ENCODE peak calls at places on chromosomes 2 and 18, in six cellular contexts. I is GM23338, P is neural progenitor cell, D is PC-3, M is HCT116, K is MM.1S. U is an unnamed sample.

GRCh38 chr2:101446869-101447268 is 28.0 kb downstream of the RFX8 start:
- DNase-seq in I (no peak), P (no peak), D (peak; percentile 95), M (no peak), K (no peak), U (peak; percentile 92)

GRCh38 chr18:33578371-33579146 is 540 bp downstream of the ASXL3 start:
- DNase-seq in I (peak; percentile 47), P (peak; percentile 72), D (no peak), M (no peak), K (no peak), U (peak; percentile 27)

GRCh38 chr2:20177556-20178403 is 47.1 kb downstream of the SDC1 start:
- DNase-seq in I (no peak), P (no peak), D (no peak), M (no peak), K (no peak), U (no peak)

GRCh38 chr18:52337286-52337685 is 2.7 kb upstream of the DCC start:
- DNase-seq in I (no peak), P (no peak), D (peak; percentile 12), M (no peak), K (no peak), U (peak; percentile 57)

GRCh38 chr2:19569300-19569791 is 210.9 kb upstream of the OSR1 start:
- DNase-seq in I (peak; percentile 10), P (peak; percentile 43), D (peak; percentile 84), M (no peak), K (no peak), U (peak; percentile 35)

GRCh38 chr2:19114754-19115231 is 243.6 kb downstream of the OSR1 start:
- DNase-seq in I (no peak), P (no peak), D (no peak), M (no peak), K (no peak), U (peak; percentile 49)

GRCh38 chr2:200665626-200666453 is 80.0 kb downstream of the AOX1 start:
- DNase-seq in I (no peak), P (no peak), D (peak; percentile 24), M (no peak), K (no peak), U (no peak)

GRCh38 chr2:111226797-111227700 is 106.3 kb downstream of the BCL2L11 start:
- DNase-seq in I (no peak), P (no peak), D (peak; percentile 3), M (no peak), K (no peak), U (peak; percentile 69)

GRCh38 chr2:9212010-9212638 is 5.5 kb downstream of the ASAP2 start:
- DNase-seq in I (no peak), P (no peak), D (peak; percentile 48), M (no peak), K (no peak), U (peak; percentile 39)

GRCh38 chr2:198763793-198764192 is 693.9 kb downstream of the SATB2 start:
- DNase-seq in I (no peak), P (no peak), D (no peak), M (no peak), K (peak; percentile 10), U (no peak)

GRCh38 chr2:236795861-236796219 is 226.2 kb downstream of the ACKR3 start:
- DNase-seq in I (no peak), P (no peak), D (no peak), M (no peak), K (no peak), U (no peak)

GRCh38 chr18:35642802-35643201 is 61.3 kb downstream of the GALNT1 start:
- DNase-seq in I (no peak), P (no peak), D (no peak), M (no peak), K (no peak), U (no peak)

GRCh38 chr2:206004004-206004693 is 81.8 kb downstream of the INO80D start:
- DNase-seq in I (peak; percentile 84), P (peak; percentile 80), D (peak; percentile 52), M (peak; percentile 6), K (no peak), U (no peak)

GRCh38 chr2:75564713-75565369 is 4.1 kb upstream of the EVA1A start:
- DNase-seq in I (no peak), P (no peak), D (no peak), M (no peak), K (no peak), U (peak; percentile 33)

GRCh38 chr2:9637330-9637729 is 6.5 kb upstream of the YWHAQ start:
- DNase-seq in I (no peak), P (peak; percentile 25), D (peak; percentile 82), M (peak; percentile 53), K (no peak), U (peak; percentile 79)

GRCh38 chr2:61241266-61241665 is 79.3 kb downstream of the C2orf74 start:
- DNase-seq in I (no peak), P (no peak), D (no peak), M (no peak), K (no peak), U (no peak)

GRCh38 chr18:29383311-29384273 is 1206.7 kb upstream of the CDH2 start:
- DNase-seq in I (no peak), P (no peak), D (peak; percentile 24), M (no peak), K (peak; percentile 86), U (no peak)

GRCh38 chr2:191302459-191303155 is 57.4 kb downstream of the MYO1B start:
- DNase-seq in I (peak; percentile 44), P (peak; percentile 17), D (peak; percentile 46), M (peak; percentile 29), K (peak; percentile 20), U (no peak)

GRCh38 chr2:153819501-153819900 is 52.2 kb upstream of the GALNT13 start:
- DNase-seq in I (peak; percentile 26), P (peak; percentile 23), D (peak; percentile 23), M (no peak), K (no peak), U (no peak)

GRCh38 chr18:74266161-74266560 is 25.6 kb downstream of the CYB5A start:
- DNase-seq in I (no peak), P (no peak), D (peak; percentile 90), M (no peak), K (no peak), U (no peak)

GRCh38 chr2:181678033-181678586 is 2.2 kb downstream of the NEUROD1 start:
- DNase-seq in I (peak; percentile 96), P (peak; percentile 96), D (peak; percentile 35), M (no peak), K (no peak), U (peak; percentile 84)

GRCh38 chr2:119723784-119724467 is 35.8 kb upstream of the PTPN4 start:
- DNase-seq in I (no peak), P (no peak), D (no peak), M (no peak), K (no peak), U (no peak)

GRCh38 chr2:213609570-213610170 is 325.4 kb downstream of the SPAG16 start:
- DNase-seq in I (no peak), P (peak; percentile 10), D (no peak), M (no peak), K (no peak), U (no peak)

GRCh38 chr2:25677877-25678276 is 4.5 kb upstream of the DTNB start:
- DNase-seq in I (no peak), P (no peak), D (no peak), M (no peak), K (no peak), U (no peak)

GRCh38 chr2:25252291-25253152 is 84.1 kb upstream of the POMC start:
- DNase-seq in I (peak; percentile 97), P (peak; percentile 98), D (peak; percentile 55), M (no peak), K (peak; percentile 8), U (peak; percentile 72)

GRCh38 chr2:67259581-67260347 is 137.4 kb upstream of the ETAA1 start:
- DNase-seq in I (peak; percentile 40), P (no peak), D (peak; percentile 86), M (no peak), K (no peak), U (peak; percentile 95)

GRCh38 chr2:206971805-206972204 is 32.5 kb downstream of the CPO start:
- DNase-seq in I (no peak), P (no peak), D (no peak), M (no peak), K (no peak), U (peak; percentile 87)

GRCh38 chr2:121155502-121156056 is 129.4 kb downstream of the TFCP2L1 start:
- DNase-seq in I (no peak), P (no peak), D (peak; percentile 7), M (no peak), K (no peak), U (no peak)

GRCh38 chr2:174874081-174874480 is 109.8 kb upstream of the CHRNA1 start:
- DNase-seq in I (no peak), P (no peak), D (no peak), M (no peak), K (no peak), U (peak; percentile 18)

DNA sequence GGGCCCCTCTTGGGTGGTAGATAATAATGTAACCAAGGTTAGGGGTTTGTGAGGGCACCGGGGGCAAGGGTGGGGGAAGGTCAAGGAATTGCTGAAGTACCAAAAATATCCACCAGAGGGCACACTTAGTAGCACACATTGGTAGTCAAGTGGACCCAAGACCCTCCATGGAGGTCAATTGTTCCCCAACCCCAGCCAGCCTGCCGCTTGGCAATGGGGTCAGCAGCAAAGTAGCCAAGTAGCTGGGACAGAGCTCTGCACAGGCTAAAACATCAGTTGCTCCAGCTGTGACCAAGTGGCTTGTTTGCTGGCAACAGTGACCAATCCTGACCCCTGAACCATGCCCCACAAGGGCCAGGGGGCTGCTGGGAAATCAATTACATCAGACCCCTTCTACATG is 75.8 kb downstream of the EMX1 start:
- DNase-seq in I (peak; percentile 87), P (peak; percentile 82), D (peak; percentile 64), M (peak; percentile 22), K (peak; percentile 45), U (peak; percentile 35)
- TF ChIP-seq EZH2phosphoT487 in I (no peak), P (no peak), D (no peak), M (no peak), K (no peak), U (no peak)

DNA sequence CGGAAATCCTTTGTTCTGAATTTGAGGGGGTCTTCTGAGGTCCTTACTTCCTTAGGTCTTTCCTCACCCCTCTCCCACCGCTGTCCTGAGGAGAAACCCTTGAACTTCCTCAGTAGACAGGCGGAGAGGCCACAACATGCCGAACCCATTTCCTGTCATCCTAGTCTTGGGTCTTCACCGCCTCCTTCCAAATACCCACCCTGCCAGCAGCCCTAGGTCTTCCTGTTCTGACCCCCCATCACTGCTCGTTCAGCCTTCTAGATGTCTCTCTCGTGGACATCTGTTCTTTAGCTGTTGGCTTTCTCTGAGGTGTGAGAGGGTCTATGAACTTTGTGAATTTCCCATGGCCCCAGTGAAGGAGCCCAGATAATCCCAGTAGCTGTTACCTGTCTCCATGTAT is 27.2 kb upstream of the CYP27A1 start:
- DNase-seq in I (no peak), P (no peak), D (no peak), M (no peak), K (no peak), U (no peak)
- TF ChIP-seq EZH2 in I (no peak), P (no peak), D (no peak), M (no peak), K (no peak), U (no peak)

GRCh38 chr2:113926314-113926713 is 36.4 kb downstream of the ACTR3 start:
- DNase-seq in I (no peak), P (no peak), D (no peak), M (no peak), K (no peak), U (no peak)
- H4K20me1 ChIP-seq in I (peaks cover 3% of the 10 kb centered on the region), P (no peaks in the 10 kb centered on the region), D (peaks cover 8% of the 10 kb centered on the region), M (no peaks in the 10 kb centered on the region), K (peaks cover 31% of the 10 kb centered on the region), U (peaks cover 16% of the 10 kb centered on the region)

DNA sequence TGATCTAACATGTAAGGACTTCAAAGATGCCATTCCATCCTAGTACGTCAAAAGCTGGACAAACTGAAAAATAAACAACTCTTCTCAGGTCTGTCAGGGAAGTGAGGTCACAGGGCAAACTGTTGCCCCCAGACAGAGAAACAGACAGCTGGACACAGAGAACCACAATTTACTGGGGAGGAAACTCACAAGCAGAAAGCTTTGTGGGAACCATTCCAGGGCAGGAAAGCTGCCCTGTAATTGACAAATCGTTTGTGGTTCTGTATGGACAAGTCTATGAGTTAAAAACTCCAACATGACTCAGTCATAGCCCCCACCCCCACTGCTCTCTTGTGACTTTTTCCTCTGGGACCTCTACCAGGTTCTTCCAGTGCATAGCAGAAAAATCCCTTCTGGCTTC is 28.4 kb downstream of the MCEE start:
- DNase-seq in I (no peak), P (no peak), D (peak; percentile 15), M (no peak), K (peak; percentile 25), U (peak; percentile 65)
- TF ChIP-seq EZH2phosphoT487 in I (no peak), P (no peak), D (no peak), M (no peak), K (no peak), U (no peak)

U was measured in GM23248.